ENCODE peak calls at places on chromosomes 6 and 20, in eight cellular contexts. Q is HCT116, I is H1, Z is GM23338, D is HepG2, W is endothelial cell of umbilical vein, Y is GM12878, L is K562. J is an unnamed sample.

GRCh38 chr20:7038029-7038428 is 270.5 kb downstream of the BMP2 start:
- DNase-seq in Q (no peak), I (no peak), Z (no peak), D (no peak), W (no peak), Y (no peak), L (no peak), J (no peak)

GRCh38 chr20:63553251-63553932 is 567 bp upstream of the FNDC11 start:
- DNase-seq in Q (peak), I (peak), Z (peak), D (peak), W (peak), Y (peak), L (peak), J (peak)

GRCh38 chr6:119285908-119286625 is 63.5 kb downstream of the MAN1A1 start:
- DNase-seq in Q (no peak), I (no peak), Z (no peak), D (no peak), W (no peak), Y (no peak), L (no peak), J (no peak)

GRCh38 chr6:15073344-15073789 is 172.5 kb upstream of the JARID2 start:
- DNase-seq in Q (no peak), I (no peak), Z (no peak), D (no peak), W (no peak), Y (peak), L (no peak), J (no peak)

GRCh38 chr6:163405412-163406309 is 8.9 kb upstream of the QKI start:
- DNase-seq in Q (no peak), I (no peak), Z (peak), D (peak), W (peak), Y (no peak), L (no peak), J (no peak)

GRCh38 chr6:130679684-130680083 is 147.5 kb upstream of the SMLR1 start:
- DNase-seq in Q (no peak), I (no peak), Z (no peak), D (no peak), W (no peak), Y (no peak), L (no peak), J (no peak)

GRCh38 chr6:93351222-93351621 is 68.1 kb downstream of the EPHA7 start:
- DNase-seq in Q (no peak), I (no peak), Z (no peak), D (no peak), W (no peak), Y (no peak), L (no peak), J (no peak)

GRCh38 chr6:107030151-107030550 is 2.2 kb downstream of the MTRES1 start:
- DNase-seq in Q (no peak), I (no peak), Z (no peak), D (no peak), W (no peak), Y (no peak), L (no peak), J (no peak)

GRCh38 chr6:63066053-63066704 is 145.1 kb upstream of the FKBP1C start:
- DNase-seq in Q (peak), I (no peak), Z (peak), D (peak), W (no peak), Y (no peak), L (no peak), J (no peak)

GRCh38 chr6:107488875-107489635 is 862 bp upstream of the SOBP start:
- DNase-seq in Q (no peak), I (peak), Z (peak), D (peak), W (peak), Y (no peak), L (peak), J (no peak)

GRCh38 chr20:46367967-46368901 is 38.2 kb downstream of the ELMO2 start:
- DNase-seq in Q (no peak), I (no peak), Z (no peak), D (peak), W (no peak), Y (no peak), L (peak), J (no peak)
- H3K27ac ChIP-seq in Q (no peak), I (no peak), Z (no peak), D (no peak), W (no peak), Y (peak), L (peak), J (no peak)

GRCh38 chr20:38452880-38453624 is 17.9 kb upstream of the SNHG17 start:
- DNase-seq in Q (no peak), I (no peak), Z (no peak), D (no peak), W (peak), Y (no peak), L (peak), J (no peak)
- TF ChIP-seq POLR2AphosphoS5 in Q (no peak), I (no peak), Z (no peak), D (no peak), W (peak), Y (no peak), L (peak), J (no peak)

GRCh38 chr20:3672864-3673550 is 8.8 kb downstream of the ADAM33 start:
- DNase-seq in Q (no peak), I (no peak), Z (peak), D (no peak), W (no peak), Y (no peak), L (no peak), J (no peak)
- TF ChIP-seq EZH2 in Q (no peak), I (peak), Z (no peak), D (no peak), W (peak), Y (no peak), L (no peak), J (no peak)

GRCh38 chr20:668638-669037 is 7.0 kb downstream of the SCRT2 start:
- DNase-seq in Q (no peak), I (no peak), Z (peak), D (no peak), W (no peak), Y (no peak), L (no peak), J (no peak)

GRCh38 chr20:667351-668034 is 8.1 kb downstream of the SCRT2 start:
- DNase-seq in Q (no peak), I (peak), Z (peak), D (peak), W (peak), Y (no peak), L (peak), J (no peak)

GRCh38 chr20:669573-669972 is 6.0 kb downstream of the SCRT2 start:
- DNase-seq in Q (no peak), I (no peak), Z (no peak), D (no peak), W (no peak), Y (no peak), L (no peak), J (no peak)

GRCh38 chr20:666877-667276 is 8.7 kb downstream of the SCRT2 start:
- DNase-seq in Q (no peak), I (no peak), Z (no peak), D (no peak), W (no peak), Y (no peak), L (no peak), J (no peak)

GRCh38 chr20:668050-668449 is 7.6 kb downstream of the SCRT2 start:
- DNase-seq in Q (no peak), I (no peak), Z (no peak), D (no peak), W (no peak), Y (no peak), L (no peak), J (no peak)
- H3K27ac ChIP-seq in Q (no peak), I (no peak), Z (no peak), D (no peak), W (no peak), Y (no peak), L (no peak), J (no peak)

DNA sequence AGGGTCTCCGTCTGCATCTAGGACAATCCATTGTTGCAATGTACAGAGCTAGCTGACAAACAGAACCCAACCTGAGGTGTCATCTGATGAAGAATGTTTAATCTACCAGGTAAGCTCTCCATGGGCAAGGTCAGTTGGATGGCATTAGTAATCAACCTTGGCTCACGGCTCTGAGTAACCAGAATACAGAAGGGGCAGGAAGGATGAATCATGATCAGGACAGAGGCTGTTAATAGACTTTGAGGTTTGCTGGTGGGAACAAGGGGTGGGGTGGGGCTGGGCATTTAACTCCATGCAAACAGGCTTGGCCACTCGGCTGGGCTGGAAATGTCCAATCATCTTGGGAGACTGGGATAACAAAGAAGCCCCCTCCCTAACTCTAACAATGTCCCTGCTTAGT is 77.1 kb upstream of the MRPS10 start:
- DNase-seq in Q (peak), I (no peak), Z (no peak), D (peak), W (peak), Y (no peak), L (no peak), J (no peak)
- TF ChIP-seq POLR2AphosphoS5 in Q (peak), I (no peak), Z (no peak), D (no peak), W (no peak), Y (no peak), L (no peak), J (no peak)